ENCODE peak calls at places on chromosomes 5 and 9, in ten cellular contexts. F is left colon, J is NCI-H2029 treated with DMSO at 0.1 percent for 48 hours, A is nephron progenitor cell, Y is ovary, G is Daoy, N is HT-29, U is iris pigment epithelial cell, S is A549, P is ureter. E is an unnamed sample.
A peak's percentile ranks its signal among the peaks of the same experiment; 100 is the strongest.

GRCh38 chr9:18665947-18666346 is 192.0 kb downstream of the ADAMTSL1 start:
- DNase-seq in F (no peak), J (no peak), A (no peak), Y (no peak), G (no peak), N (no peak), U (peak; percentile 20), S (no peak), P (no peak), E (no peak)

GRCh38 chr9:112890106-112891081 is at the start of gene SLC46A2:
- DNase-seq in F (peak; percentile 9), J (no peak), A (peak; percentile 72), Y (no peak), G (no peak), N (no peak), U (no peak), S (no peak), P (no peak), E (no peak)

GRCh38 chr9:4762889-4763521 is 22.0 kb upstream of the AK3 start:
- DNase-seq in F (peak; percentile 50), J (no peak), A (peak; percentile 53), Y (no peak), G (peak; percentile 41), N (no peak), U (peak; percentile 50), S (no peak), P (no peak), E (peak; percentile 59)

GRCh38 chr5:151224372-151224771 is 480 bp upstream of the CCDC69 start:
- DNase-seq in F (no peak), J (no peak), A (no peak), Y (no peak), G (no peak), N (no peak), U (no peak), S (no peak), P (no peak), E (no peak)

GRCh38 chr9:93052791-93053540 is 5.5 kb upstream of the SUSD3 start:
- DNase-seq in F (no peak), J (no peak), A (no peak), Y (peak; percentile 44), G (no peak), N (no peak), U (no peak), S (no peak), P (no peak), E (no peak)

GRCh38 chr5:109992264-109992915 is 302.7 kb downstream of the MAN2A1 start:
- DNase-seq in F (no peak), J (no peak), A (no peak), Y (no peak), G (no peak), N (no peak), U (no peak), S (no peak), P (no peak), E (no peak)

GRCh38 chr9:93595861-93596365 is 19.5 kb downstream of the PHF2 start:
- DNase-seq in F (no peak), J (no peak), A (no peak), Y (no peak), G (no peak), N (no peak), U (no peak), S (no peak), P (no peak), E (no peak)

GRCh38 chr5:139181835-139182452 is 16.2 kb downstream of the SIL1 start:
- DNase-seq in F (peak; percentile 15), J (no peak), A (no peak), Y (peak; percentile 28), G (peak; percentile 46), N (no peak), U (peak; percentile 65), S (peak; percentile 20), P (no peak), E (peak; percentile 68)

GRCh38 chr9:128160603-128160987 is 530 bp downstream of the BBLN start:
- DNase-seq in F (peak; percentile 37), J (no peak), A (peak; percentile 41), Y (no peak), G (peak; percentile 54), N (no peak), U (peak; percentile 23), S (no peak), P (no peak), E (no peak)

GRCh38 chr5:154697335-154697734 is 57.8 kb upstream of the LARP1 start:
- DNase-seq in F (no peak), J (no peak), A (no peak), Y (no peak), G (no peak), N (no peak), U (peak; percentile 35), S (no peak), P (no peak), E (no peak)

GRCh38 chr5:132268698-132269551 is 11.4 kb downstream of the PDLIM4 start:
- DNase-seq in F (no peak), J (no peak), A (peak; percentile 66), Y (no peak), G (peak; percentile 74), N (no peak), U (peak; percentile 69), S (no peak), P (peak; percentile 45), E (no peak)

GRCh38 chr5:15446552-15446951 is 53.4 kb upstream of the FBXL7 start:
- DNase-seq in F (no peak), J (no peak), A (no peak), Y (no peak), G (no peak), N (no peak), U (peak; percentile 76), S (no peak), P (no peak), E (no peak)

GRCh38 chr5:26227245-26227644 is 811.1 kb downstream of the CDH9 start:
- DNase-seq in F (no peak), J (no peak), A (no peak), Y (no peak), G (no peak), N (no peak), U (no peak), S (no peak), P (no peak), E (no peak)

GRCh38 chr9:134433101-134433500 is 106.8 kb downstream of the RXRA start:
- DNase-seq in F (no peak), J (no peak), A (no peak), Y (no peak), G (peak; percentile 61), N (no peak), U (peak; percentile 55), S (no peak), P (no peak), E (no peak)

E was measured in small intestine.